ENCODE peak calls at places on chromosomes 6 and 20, in seven cellular contexts. T is left ventricle myocardium inferior, H is SK-N-SH, V is astrocyte of the cerebellum, F is GM12865, J is brain microvascular endothelial cell, S is AG10803. C is an unnamed sample.

GRCh38 chr6:98124176-98124575 is 710.2 kb upstream of the POU3F2 start:
- DNase-seq in T (no peak), H (no peak), V (peak), F (no peak), J (no peak), S (no peak), C (no peak)

GRCh38 chr6:155276638-155277037 is 12.8 kb downstream of the CLDN20 start:
- DNase-seq in T (no peak), H (no peak), V (no peak), F (no peak), J (no peak), S (no peak), C (no peak)

GRCh38 chr6:5425797-5426196 is 164.5 kb downstream of the FARS2 start:
- DNase-seq in T (no peak), H (no peak), V (no peak), F (no peak), J (no peak), S (no peak), C (no peak)

GRCh38 chr6:64547594-64548268 is 912.1 kb downstream of the PHF3 start:
- DNase-seq in T (no peak), H (no peak), V (no peak), F (no peak), J (no peak), S (no peak), C (no peak)

GRCh38 chr6:157994126-157994795 is 12.6 kb downstream of the SYNJ2 start:
- DNase-seq in T (no peak), H (no peak), V (no peak), F (no peak), J (no peak), S (no peak), C (no peak)

GRCh38 chr6:25193147-25193864 is 85.9 kb upstream of the CARMIL1 start:
- DNase-seq in T (no peak), H (no peak), V (peak), F (no peak), J (peak), S (peak), C (peak)

GRCh38 chr6:3280866-3281465 is 22.2 kb downstream of the PSMG4 start:
- DNase-seq in T (no peak), H (no peak), V (no peak), F (no peak), J (peak), S (peak), C (no peak)

GRCh38 chr6:33631971-33632585 is 11.0 kb downstream of the ITPR3 start:
- DNase-seq in T (no peak), H (no peak), V (no peak), F (no peak), J (no peak), S (no peak), C (no peak)

GRCh38 chr6:168221497-168222079 is 98.0 kb downstream of the DACT2 start:
- DNase-seq in T (no peak), H (no peak), V (no peak), F (no peak), J (no peak), S (no peak), C (no peak)

GRCh38 chr6:139525415-139525814 is 151.0 kb upstream of the CITED2 start:
- DNase-seq in T (no peak), H (no peak), V (no peak), F (no peak), J (no peak), S (peak), C (peak)

GRCh38 chr6:113907107-113907506 is 50.0 kb downstream of the MARCKS start:
- DNase-seq in T (no peak), H (no peak), V (no peak), F (no peak), J (peak), S (no peak), C (no peak)

GRCh38 chr20:56624786-56625681 is 4.1 kb upstream of the TFAP2C start:
- DNase-seq in T (no peak), H (peak), V (no peak), F (no peak), J (no peak), S (no peak), C (no peak)

GRCh38 chr20:44990425-44990824 is 24.1 kb downstream of the STK4 start:
- DNase-seq in T (no peak), H (no peak), V (no peak), F (peak), J (no peak), S (peak), C (peak)

GRCh38 chr20:44988772-44989171 is 22.5 kb downstream of the STK4 start:
- DNase-seq in T (no peak), H (no peak), V (no peak), F (no peak), J (no peak), S (no peak), C (no peak)

GRCh38 chr20:44993343-44993742 is 27.0 kb downstream of the STK4 start:
- DNase-seq in T (no peak), H (no peak), V (no peak), F (no peak), J (no peak), S (no peak), C (no peak)

DNA sequence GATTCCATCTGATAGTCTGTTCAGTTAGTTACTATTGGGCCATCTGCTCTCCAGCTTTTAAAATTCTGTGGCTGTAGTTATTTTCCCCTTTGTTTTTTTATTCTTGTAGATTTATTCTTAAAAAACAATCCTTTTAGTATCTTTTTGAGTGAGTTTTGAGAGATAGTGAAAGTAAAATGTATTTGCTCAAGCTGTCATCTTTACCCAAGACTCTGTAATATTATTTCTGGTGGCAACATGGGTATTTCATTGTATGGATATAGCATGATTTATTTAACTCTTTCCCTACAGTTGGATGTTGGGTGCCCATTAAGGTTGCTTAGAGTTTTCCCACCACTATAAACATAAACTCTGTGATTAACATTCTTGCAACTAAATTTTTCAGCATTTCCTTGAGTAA is 24.6 kb downstream of the STK4 start:
- DNase-seq in T (no peak), H (no peak), V (no peak), F (no peak), J (no peak), S (no peak), C (no peak)
- H3K4me3 ChIP-seq in T (peak), H (peak), V (no peak), F (peak), J (no peak), S (peak), C (no peak)

GRCh38 chr20:34018166-34018565 is 24.5 kb downstream of the RALY start:
- DNase-seq in T (no peak), H (no peak), V (no peak), F (no peak), J (no peak), S (no peak), C (no peak)

GRCh38 chr20:34024733-34025351 is 31.1 kb downstream of the RALY start:
- DNase-seq in T (no peak), H (no peak), V (no peak), F (no peak), J (no peak), S (no peak), C (no peak)

GRCh38 chr20:34023937-34024732 is 30.4 kb downstream of the RALY start:
- DNase-seq in T (no peak), H (no peak), V (no peak), F (no peak), J (no peak), S (no peak), C (no peak)

GRCh38 chr20:34022843-34023234 is 29.1 kb downstream of the RALY start:
- DNase-seq in T (no peak), H (no peak), V (no peak), F (no peak), J (no peak), S (no peak), C (no peak)

DNA sequence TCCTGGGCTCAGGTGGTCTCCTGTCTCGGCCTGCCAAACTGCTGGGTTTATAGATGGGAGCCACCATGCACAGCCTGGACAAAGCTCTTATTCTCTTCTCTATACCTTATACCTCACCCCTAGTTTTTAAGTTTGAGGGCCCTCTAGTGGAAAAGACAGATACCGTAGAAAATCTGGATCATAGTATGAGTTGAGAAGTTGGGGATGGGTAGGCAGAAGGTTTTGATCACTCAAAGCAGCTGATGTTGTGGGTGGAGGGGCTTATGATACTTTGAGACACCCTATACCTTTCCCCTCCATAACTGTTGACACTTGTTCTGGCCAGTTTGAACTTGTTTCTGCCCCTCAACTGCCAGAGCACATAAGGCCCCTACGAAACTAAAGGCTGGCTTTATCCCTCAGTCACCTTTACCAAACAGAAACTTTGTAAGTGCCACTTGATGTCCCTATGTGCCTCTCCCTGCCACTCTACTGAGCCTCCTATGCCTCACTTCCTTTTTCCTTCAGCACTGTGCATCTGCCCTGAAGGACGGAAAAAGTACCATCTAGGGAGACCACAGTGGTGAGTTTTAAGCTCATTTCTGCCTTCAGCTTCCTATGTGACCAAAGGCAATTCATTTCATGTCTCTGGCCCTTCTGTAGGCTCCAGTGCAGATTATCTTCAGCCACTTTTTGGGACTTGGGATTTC is 28.6 kb downstream of the RALY start:
- DNase-seq in T (no peak), H (peak), V (no peak), F (peak), J (no peak), S (no peak), C (peak)
- TF ChIP-seq CTCF in T (no peak), H (peak), V (peak), F (peak), J (peak), S (peak), C (peak)

GRCh38 chr6:156774872-156775405 is 2.2 kb upstream of the ARID1B start:
- DNase-seq in T (no peak), H (no peak), V (no peak), F (no peak), J (no peak), S (no peak), C (peak)

GRCh38 chr6:156776841-156777576 is at the start of gene ARID1B:
- DNase-seq in T (peak), H (peak), V (peak), F (peak), J (peak), S (peak), C (peak)

GRCh38 chr6:156773935-156774871 is 3.0 kb upstream of the ARID1B start:
- DNase-seq in T (no peak), H (no peak), V (no peak), F (no peak), J (no peak), S (no peak), C (peak)

GRCh38 chr6:156776470-156776840 is 723 bp upstream of the ARID1B start:
- DNase-seq in T (no peak), H (peak), V (no peak), F (peak), J (peak), S (no peak), C (peak)

DNA sequence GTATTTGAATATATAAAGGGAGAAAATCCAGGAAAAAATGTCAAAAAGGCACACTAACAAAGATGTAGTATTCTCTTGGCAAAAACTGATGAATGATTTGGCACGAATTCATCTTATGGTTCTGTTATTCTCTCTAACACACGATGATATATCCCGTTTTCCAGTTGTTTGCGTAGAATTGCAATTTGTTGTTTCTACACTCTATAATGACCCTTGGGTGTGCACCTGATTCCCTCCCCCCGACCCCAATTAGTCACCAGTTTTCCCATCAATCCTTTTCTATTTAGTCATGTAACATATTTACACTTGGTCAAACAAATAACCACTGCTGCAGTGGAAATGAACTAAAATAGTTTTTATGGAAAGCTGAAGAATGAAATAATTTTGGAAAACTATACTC is 1.5 kb upstream of the ARID1B start:
- DNase-seq in T (no peak), H (no peak), V (no peak), F (no peak), J (no peak), S (no peak), C (peak)
- H3K4me3 ChIP-seq in T (peak), H (no peak), V (no peak), F (peak), J (no peak), S (peak), C (no peak)

GRCh38 chr6:138291849-138292181 is 73.5 kb upstream of the PBOV1 start:
- DNase-seq in T (no peak), H (peak), V (no peak), F (no peak), J (no peak), S (no peak), C (no peak)
- TF ChIP-seq CTCF in T (no peak), H (no peak), V (no peak), F (no peak), J (no peak), S (no peak), C (no peak)

GRCh38 chr6:36920546-36920945 is 34.0 kb upstream of the PI16 start:
- DNase-seq in T (no peak), H (no peak), V (no peak), F (no peak), J (no peak), S (peak), C (peak)
- H3K4me3 ChIP-seq in T (no peak), H (no peak), V (no peak), F (no peak), J (no peak), S (no peak), C (no peak)

DNA sequence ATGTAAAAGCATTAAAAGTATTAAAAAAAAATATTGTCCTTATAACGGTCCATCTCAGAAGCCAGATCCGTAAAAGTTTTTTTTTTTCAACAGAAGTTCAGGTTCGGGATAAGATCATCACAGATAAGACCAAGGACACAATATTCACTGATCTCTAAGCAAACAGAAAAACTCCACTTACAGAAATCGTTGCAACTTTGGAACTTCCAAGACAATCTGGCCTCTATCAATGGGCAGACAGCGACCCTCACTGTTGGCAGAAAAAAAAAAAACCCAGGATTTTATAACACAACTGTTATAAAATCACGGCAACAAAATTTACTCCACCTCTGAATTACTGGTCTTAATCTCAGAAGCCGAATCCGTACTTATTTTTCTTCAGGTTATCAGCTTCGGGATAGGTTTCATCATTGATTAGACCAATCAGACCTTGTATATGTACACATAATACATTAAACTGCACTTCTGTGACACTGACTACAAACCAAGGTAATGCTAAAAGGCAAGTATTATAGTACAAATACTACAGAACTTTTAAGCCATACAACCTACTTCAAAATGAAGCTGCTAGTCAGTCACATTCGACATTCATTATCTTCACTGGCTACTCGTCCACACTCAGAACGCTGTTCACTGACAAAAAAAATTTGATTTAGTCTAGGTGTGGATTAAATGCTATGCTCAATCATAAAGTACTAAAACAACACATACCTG is 34.7 kb upstream of the SYNCRIP start:
- DNase-seq in T (no peak), H (no peak), V (peak), F (peak), J (no peak), S (peak), C (peak)
- TF ChIP-seq CTCF in T (peak), H (peak), V (peak), F (no peak), J (peak), S (peak), C (no peak)

DNA sequence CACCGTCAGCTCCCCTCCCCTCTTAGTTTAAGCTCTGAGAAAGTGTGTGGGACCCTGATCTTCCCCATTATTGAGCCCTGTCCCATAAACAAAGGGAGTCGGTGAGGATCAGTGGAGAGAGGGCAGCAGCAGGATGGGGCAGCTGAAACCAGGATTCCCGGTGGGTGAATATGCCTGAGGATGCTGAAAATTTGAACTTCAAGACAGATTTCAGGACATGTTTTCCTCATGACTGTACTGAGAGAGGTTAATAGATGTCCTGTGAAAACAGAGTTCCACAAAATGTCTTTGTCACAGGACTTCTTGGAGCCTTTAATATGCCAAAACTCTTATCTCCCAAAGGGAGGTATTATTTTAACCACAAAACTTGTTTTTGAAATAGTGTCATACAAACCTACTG is 53.5 kb upstream of the SLC22A16 start:
- DNase-seq in T (no peak), H (no peak), V (no peak), F (no peak), J (peak), S (peak), C (peak)
- H3K4me3 ChIP-seq in T (no peak), H (no peak), V (no peak), F (no peak), J (no peak), S (no peak), C (no peak)

GRCh38 chr20:62549499-62550086 is 73.8 kb upstream of the GATA5 start:
- DNase-seq in T (peak), H (no peak), V (no peak), F (no peak), J (no peak), S (no peak), C (no peak)
- TF ChIP-seq CTCF in T (peak), H (no peak), V (no peak), F (no peak), J (no peak), S (no peak), C (no peak)